ENCODE peak calls at places on chromosome 17, in eight cellular contexts. Z is heart right ventricle; M is transverse colon; P is naive thymus-derived CD4-positive, alpha-beta T cell; I is H9; W is uterus; K is tibial nerve; Q is heart left ventricle. N is an unnamed sample.

GRCh38 chr17:30576326-30576861 is 99.2 kb downstream of the GOSR1 start:
- DNase-seq in K (no peak), I (peak), M (no peak), P (peak), Z (no peak), W (no peak), Q (no peak), N (no peak)

GRCh38 chr17:62819511-62820221 is 11.6 kb upstream of the MARCHF10 start:
- DNase-seq in Z (peak), P (no peak), K (peak), Q (peak), I (peak), W (peak), M (peak), N (no peak)

GRCh38 chr17:44787271-44787940 is 28.6 kb downstream of the ADAM11 start:
- DNase-seq in W (no peak), K (no peak), Q (peak), I (peak), Z (no peak), M (no peak), P (no peak), N (no peak)

GRCh38 chr17:65537845-65538678 is 23.4 kb downstream of the AXIN2 start:
- DNase-seq in W (no peak), I (no peak), M (no peak), Z (no peak), K (no peak), P (peak), Q (no peak), N (peak)

GRCh38 chr17:68676856-68677255 is 75.7 kb upstream of the FAM20A start:
- DNase-seq in P (no peak), M (no peak), W (no peak), I (no peak), K (no peak), Q (no peak), Z (no peak), N (no peak)

GRCh38 chr17:60514500-60514899 is 11.5 kb downstream of the APPBP2 start:
- DNase-seq in Z (no peak), P (no peak), W (no peak), M (no peak), Q (no peak), I (no peak), K (no peak), N (no peak)

GRCh38 chr17:28174352-28175046 is 132.0 kb downstream of the NLK start:
- DNase-seq in K (no peak), Q (no peak), I (no peak), Z (no peak), P (peak), M (no peak), W (no peak), N (no peak)

GRCh38 chr17:60082946-60083471 is 4.3 kb upstream of the HEATR6 start:
- DNase-seq in M (no peak), W (no peak), Q (no peak), K (no peak), I (no peak), P (no peak), Z (no peak), N (no peak)

GRCh38 chr17:77571562-77571981 is 386.9 kb upstream of the TNRC6C start:
- DNase-seq in W (peak), M (no peak), P (peak), Z (no peak), K (no peak), I (no peak), Q (no peak), N (peak)

GRCh38 chr17:34252138-34252889 is 2.8 kb upstream of the CCL2 start:
- DNase-seq in Z (peak), W (peak), K (peak), I (no peak), Q (peak), P (no peak), M (peak), N (peak)

GRCh38 chr17:64599187-64599676 is 62.9 kb downstream of the SMURF2 start:
- DNase-seq in Z (no peak), M (peak), Q (no peak), I (peak), W (no peak), P (peak), K (peak), N (no peak)

GRCh38 chr17:45376606-45377005 is 56.1 kb downstream of the ARHGAP27 start:
- DNase-seq in I (no peak), Q (no peak), K (no peak), Z (no peak), P (no peak), W (no peak), M (no peak), N (no peak)

GRCh38 chr17:74317071-74317470 is 9.0 kb upstream of the KIF19 start:
- DNase-seq in Z (no peak), I (no peak), M (no peak), Q (no peak), P (no peak), K (no peak), W (no peak), N (no peak)

GRCh38 chr17:2954898-2955445 is 108.4 kb downstream of the OR1D5 start:
- DNase-seq in P (no peak), M (no peak), Z (no peak), K (no peak), W (no peak), Q (no peak), I (no peak), N (no peak)

GRCh38 chr17:64448665-64449512 is at the start of gene MILR1:
- DNase-seq in W (peak), M (peak), I (no peak), K (peak), P (no peak), Z (no peak), Q (no peak), N (no peak)

GRCh38 chr17:81291662-81292061 is 3.4 kb downstream of the SLC38A10 start:
- DNase-seq in Q (peak), Z (peak), P (peak), I (peak), W (peak), M (peak), K (peak), N (no peak)

GRCh38 chr17:82064433-82065192 is 991 bp downstream of the DUS1L start:
- DNase-seq in M (peak), P (no peak), Z (no peak), Q (peak), I (no peak), W (no peak), K (no peak), N (no peak)

GRCh38 chr17:35073183-35073790 is 9.8 kb upstream of the RFFL start:
- DNase-seq in M (no peak), Q (no peak), K (no peak), W (no peak), P (peak), I (no peak), Z (no peak), N (no peak)

GRCh38 chr17:48150107-48150463 is 42.5 kb downstream of the SNX11 start:
- DNase-seq in K (no peak), I (no peak), P (no peak), W (no peak), Z (no peak), M (no peak), Q (no peak), N (no peak)

DNA sequence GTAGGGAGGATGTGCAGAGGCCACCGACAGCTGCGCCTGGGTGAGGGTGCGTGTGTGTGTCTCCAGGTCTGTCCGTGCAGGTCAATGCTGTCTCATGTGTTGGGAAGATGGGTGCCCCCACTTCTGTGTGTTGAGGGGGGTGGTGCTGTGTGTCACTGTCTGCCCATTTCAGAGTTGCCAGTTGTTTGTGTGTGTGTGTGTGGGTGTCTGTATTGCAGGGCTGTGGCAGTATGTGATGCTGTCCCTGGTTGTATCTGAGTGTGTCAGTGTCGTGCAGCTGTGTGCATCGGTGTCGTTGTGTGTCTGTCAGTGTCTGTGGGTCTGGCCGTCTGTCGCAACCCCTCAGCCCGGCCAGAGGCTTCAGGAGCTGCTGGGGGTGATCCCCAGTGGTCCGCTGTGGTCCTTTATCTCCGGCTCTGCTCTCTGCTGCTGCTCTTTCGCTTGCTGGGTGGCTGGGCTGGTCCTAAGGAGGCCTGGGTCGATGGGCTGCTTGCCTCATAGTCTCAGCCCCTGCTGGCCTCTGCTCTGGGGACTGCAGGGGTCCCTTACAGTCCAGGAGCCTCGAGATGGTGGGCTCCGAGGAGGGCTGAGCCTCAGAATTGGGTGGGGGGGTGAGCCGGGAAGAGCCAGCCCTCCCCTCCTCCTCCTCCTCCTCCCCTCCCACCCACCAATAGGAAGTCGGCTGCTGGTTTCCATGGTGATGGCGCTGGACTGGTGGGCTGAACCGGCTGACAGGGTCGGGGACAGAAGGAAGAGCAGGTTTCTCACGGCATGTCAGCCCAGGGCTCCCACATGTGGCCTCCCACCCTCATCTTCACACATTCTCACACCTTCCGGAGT is at the start of gene TSPOAP1:
- DNase-seq in Z (no peak), M (peak), Q (peak), K (no peak), I (peak), W (no peak), P (peak), N (peak)
- H3K27ac ChIP-seq in Z (no peak), M (peak), Q (no peak), K (no peak), I (no peak), W (no peak), P (peak), N (peak)

GRCh38 chr17:75365009-75365930 is 40.2 kb downstream of the GRB2 start:
- DNase-seq in M (no peak), K (no peak), Q (no peak), I (no peak), P (no peak), W (no peak), Z (no peak), N (no peak)
- H3K27ac ChIP-seq in M (no peak), K (no peak), Q (no peak), I (no peak), P (no peak), W (no peak), Z (no peak), N (no peak)

GRCh38 chr17:7292194-7292593 is 2.2 kb downstream of the YBX2 start:
- DNase-seq in I (no peak), M (no peak), K (no peak), Z (no peak), P (no peak), W (no peak), Q (no peak), N (no peak)

GRCh38 chr17:7294614-7295153 is at the start of gene YBX2:
- DNase-seq in M (peak), I (peak), W (peak), Z (peak), Q (peak), P (peak), K (no peak), N (no peak)

GRCh38 chr17:7293821-7294613 is 422 bp downstream of the YBX2 start:
- DNase-seq in Z (no peak), P (no peak), W (no peak), K (no peak), M (peak), I (peak), Q (no peak), N (no peak)

GRCh38 chr17:7292729-7293128 is 1.7 kb downstream of the YBX2 start:
- DNase-seq in K (no peak), I (no peak), W (no peak), Q (no peak), P (no peak), Z (peak), M (no peak), N (no peak)

DNA sequence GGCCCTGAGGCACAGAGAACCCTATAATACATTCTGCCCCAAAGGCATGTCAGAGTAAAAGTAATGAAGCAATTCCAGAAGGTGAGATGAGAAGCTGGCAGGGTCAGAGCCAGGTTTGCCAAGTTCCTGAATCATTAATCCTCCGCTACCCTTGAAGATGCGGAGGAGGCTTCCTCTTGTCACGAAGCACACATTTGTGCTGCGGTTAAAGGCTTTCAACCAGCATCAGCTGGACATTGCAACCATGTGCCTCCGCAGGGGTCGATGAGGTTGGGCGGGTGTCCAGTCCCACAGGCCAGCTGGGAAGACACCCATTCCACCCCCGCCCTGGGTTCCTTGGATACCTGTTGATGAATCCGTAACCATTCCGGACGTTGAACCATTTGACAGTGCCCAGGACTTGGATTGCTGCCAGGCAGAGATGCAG is 1.3 kb downstream of the YBX2 start:
- DNase-seq in Q (no peak), M (no peak), P (no peak), K (no peak), I (no peak), Z (no peak), W (no peak), N (no peak)
- H3K27ac ChIP-seq in Q (peak), M (peak), P (no peak), K (no peak), I (no peak), Z (peak), W (peak), N (no peak)

GRCh38 chr17:42772945-42773289 is 332 bp upstream of the VPS25 start:
- DNase-seq in M (no peak), I (no peak), Z (no peak), Q (no peak), P (no peak), K (no peak), W (no peak), N (no peak)

GRCh38 chr17:42778570-42778969 is 1.8 kb upstream of the WNK4 start:
- DNase-seq in P (no peak), Q (no peak), M (no peak), K (no peak), W (no peak), I (no peak), Z (no peak), N (no peak)

GRCh38 chr17:42773290-42774035 is at the start of gene VPS25:
- DNase-seq in I (peak), Q (peak), K (peak), Z (peak), P (peak), W (peak), M (peak), N (peak)

GRCh38 chr17:42775534-42776098 is 2.4 kb downstream of the VPS25 start:
- DNase-seq in I (no peak), M (no peak), K (no peak), P (no peak), W (no peak), Q (no peak), Z (no peak), N (no peak)

DNA sequence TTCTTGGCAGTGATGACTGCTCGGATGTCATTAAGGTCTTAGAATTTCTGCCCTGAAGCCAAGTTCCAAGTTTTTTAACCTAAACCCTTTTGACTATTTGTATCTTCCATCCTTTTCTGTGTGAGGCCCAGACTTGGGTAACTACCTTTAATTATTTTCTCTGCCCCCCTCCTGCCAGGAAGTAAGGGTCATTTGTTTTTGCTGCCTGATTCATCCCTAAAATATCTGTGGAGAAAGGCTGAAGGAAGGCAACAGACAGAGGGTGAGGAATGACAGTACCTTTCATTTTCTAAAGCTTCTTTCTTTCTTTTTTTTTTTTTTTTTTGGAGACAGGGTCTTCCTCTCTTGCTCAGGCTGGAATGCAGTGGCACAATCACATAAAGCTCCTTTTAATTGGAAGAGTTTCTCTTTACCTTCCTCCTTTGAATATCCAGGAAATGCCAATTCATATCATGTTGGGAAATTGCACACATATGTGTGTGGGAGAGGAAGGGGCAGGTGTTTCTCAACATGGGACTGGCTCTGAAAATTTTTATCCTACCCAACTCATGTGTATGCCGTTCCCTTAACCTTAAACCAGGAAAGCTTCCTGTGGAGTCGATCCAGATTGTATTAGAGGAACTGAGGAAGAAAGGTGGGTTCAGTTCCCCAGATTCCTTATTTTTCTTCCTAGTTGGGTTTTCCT is 959 bp downstream of the VPS25 start:
- DNase-seq in M (no peak), Q (no peak), W (no peak), P (no peak), I (no peak), K (no peak), Z (no peak), N (no peak)
- H3K27ac ChIP-seq in M (peak), Q (no peak), W (peak), P (peak), I (no peak), K (no peak), Z (no peak), N (no peak)

GRCh38 chr17:75430159-75430748 is 24.8 kb upstream of the GRB2 start:
- DNase-seq in Q (no peak), M (peak), K (no peak), W (no peak), Z (no peak), P (no peak), I (peak), N (no peak)
- H3K27ac ChIP-seq in Q (no peak), M (peak), K (peak), W (no peak), Z (no peak), P (no peak), I (peak), N (no peak)

GRCh38 chr17:57356722-57357391 is 100.5 kb downstream of the MSI2 start:
- DNase-seq in W (no peak), P (no peak), K (no peak), Q (no peak), Z (no peak), I (no peak), M (peak), N (peak)
- H3K27ac ChIP-seq in W (no peak), P (no peak), K (peak), Q (peak), Z (peak), I (no peak), M (peak), N (peak)

GRCh38 chr17:21061971-21062526 is 19.2 kb upstream of the USP22 start:
- DNase-seq in Z (no peak), P (no peak), W (no peak), I (no peak), M (no peak), K (no peak), Q (no peak), N (no peak)

GRCh38 chr17:21061158-21061835 is 18.5 kb upstream of the USP22 start:
- DNase-seq in M (no peak), W (no peak), Z (no peak), P (no peak), Q (no peak), I (no peak), K (no peak), N (no peak)

GRCh38 chr17:21066394-21066793 is 23.6 kb upstream of the USP22 start:
- DNase-seq in M (no peak), I (no peak), K (no peak), W (no peak), Z (no peak), Q (no peak), P (no peak), N (no peak)
- H3K27ac ChIP-seq in M (no peak), I (no peak), K (no peak), W (no peak), Z (no peak), Q (no peak), P (no peak), N (no peak)

N was measured in caudate nucleus.